ENCODE peak calls at places on chromosomes 7 and 10, in nine cellular contexts. T is HCT116, X is astrocyte, Y is fibroblast of lung, D is mesendoderm, H is neuronal stem cell, Z is neural progenitor cell, M is mammary epithelial cell, V is IMR-90. P is an unnamed sample.

GRCh38 chr7:30173058-30173897 is 38.5 kb downstream of the MTURN start:
- DNase-seq in M (peak), Y (peak), H (no peak), D (no peak), Z (peak), X (peak), V (peak), T (no peak), P (peak)

GRCh38 chr7:30264052-30264451 is 20.3 kb upstream of the ZNRF2 start:
- DNase-seq in X (no peak), Y (no peak), D (no peak), T (no peak), M (no peak), V (no peak), Z (no peak), H (no peak), P (no peak)

GRCh38 chr7:31028006-31028405 is 24.1 kb upstream of the ADCYAP1R1 start:
- DNase-seq in T (no peak), H (no peak), X (no peak), D (no peak), V (no peak), Y (no peak), M (no peak), Z (no peak), P (no peak)

GRCh38 chr7:127581716-127582115 is 3.7 kb downstream of the GCC1 start:
- DNase-seq in Z (no peak), H (no peak), V (no peak), M (no peak), Y (no peak), D (no peak), T (no peak), X (no peak), P (no peak)

GRCh38 chr7:44375236-44375699 is 49.9 kb upstream of the CAMK2B start:
- DNase-seq in X (no peak), Z (peak), M (no peak), H (no peak), V (no peak), T (no peak), D (peak), Y (no peak), P (no peak)

GRCh38 chr10:15585303-15585715 is 134.4 kb downstream of the ITGA8 start:
- DNase-seq in Y (peak), V (peak), D (peak), T (peak), M (peak), Z (peak), X (no peak), H (peak), P (no peak)

GRCh38 chr7:106346678-106347217 is 62.0 kb upstream of the NAMPT start:
- DNase-seq in D (no peak), T (peak), H (no peak), M (peak), Z (no peak), Y (peak), X (peak), V (peak), P (no peak)

GRCh38 chr7:2081526-2082356 is 151.0 kb downstream of the MAD1L1 start:
- DNase-seq in X (no peak), H (no peak), Z (no peak), V (no peak), D (no peak), Y (no peak), M (no peak), T (no peak), P (no peak)

GRCh38 chr7:82527831-82528230 is 84.3 kb upstream of the CACNA2D1 start:
- DNase-seq in T (no peak), H (no peak), M (peak), Z (no peak), X (peak), V (peak), Y (peak), D (no peak), P (no peak)

GRCh38 chr7:139893999-139894398 is 64.9 kb downstream of the TBXAS1 start:
- DNase-seq in D (no peak), H (no peak), V (no peak), Z (no peak), X (no peak), Y (no peak), T (no peak), M (no peak), P (no peak)

GRCh38 chr7:240887-241421 is 48.6 kb downstream of the FAM20C start:
- DNase-seq in D (peak), H (no peak), M (peak), T (no peak), X (no peak), V (no peak), Y (no peak), Z (peak), P (no peak)

GRCh38 chr7:80614911-80615310 is 23.5 kb upstream of the CD36 start:
- DNase-seq in Z (no peak), D (no peak), Y (peak), M (peak), T (no peak), V (peak), X (peak), H (no peak), P (no peak)

GRCh38 chr7:73454424-73454823 is 20.8 kb downstream of the FZD9 start:
- DNase-seq in V (peak), D (peak), H (no peak), M (no peak), Y (peak), X (no peak), Z (no peak), T (no peak), P (no peak)

DNA sequence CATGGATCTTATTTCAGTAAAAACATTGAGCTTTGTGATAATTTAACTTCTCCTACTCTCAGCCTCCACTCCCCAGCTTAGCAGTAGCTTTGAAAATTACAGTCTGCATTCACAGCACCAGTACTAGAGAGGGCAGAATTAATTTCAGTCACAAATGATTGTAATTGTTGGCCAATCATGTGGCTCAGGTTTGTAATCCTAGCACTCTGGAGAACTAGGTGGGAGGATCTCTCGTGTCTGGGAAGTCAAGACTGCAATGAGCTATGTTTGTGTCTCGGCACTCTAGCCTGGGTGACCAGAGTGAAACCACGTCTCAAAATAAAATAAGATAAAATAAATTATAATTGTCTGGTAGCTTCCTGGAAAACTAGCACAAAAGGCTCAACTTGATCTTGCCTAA is 620.9 kb downstream of the TNS3 start:
- DNase-seq in Y (no peak), X (peak), T (no peak), M (no peak), Z (no peak), D (no peak), V (no peak), H (no peak), P (no peak)
- H3K4me2 ChIP-seq in Y (no peak), X (no peak), T (no peak), M (no peak), Z (no peak), D (no peak), V (no peak), H (no peak), P (no peak)

GRCh38 chr10:32953277-32953927 is 4.6 kb downstream of the ITGB1 start:
- DNase-seq in X (no peak), D (no peak), Z (no peak), Y (no peak), V (no peak), M (peak), T (no peak), H (no peak), P (no peak)

GRCh38 chr10:32955299-32955772 is 2.7 kb downstream of the ITGB1 start:
- DNase-seq in M (no peak), D (no peak), Z (no peak), Y (no peak), T (no peak), X (no peak), V (no peak), H (no peak), P (no peak)

GRCh38 chr10:32955790-32956189 is 2.2 kb downstream of the ITGB1 start:
- DNase-seq in Y (no peak), M (no peak), V (no peak), X (no peak), H (no peak), D (no peak), Z (no peak), T (no peak), P (no peak)

GRCh38 chr10:32954080-32954479 is 4.0 kb downstream of the ITGB1 start:
- DNase-seq in D (no peak), X (no peak), T (no peak), V (no peak), H (no peak), Z (no peak), Y (no peak), M (no peak), P (no peak)

DNA sequence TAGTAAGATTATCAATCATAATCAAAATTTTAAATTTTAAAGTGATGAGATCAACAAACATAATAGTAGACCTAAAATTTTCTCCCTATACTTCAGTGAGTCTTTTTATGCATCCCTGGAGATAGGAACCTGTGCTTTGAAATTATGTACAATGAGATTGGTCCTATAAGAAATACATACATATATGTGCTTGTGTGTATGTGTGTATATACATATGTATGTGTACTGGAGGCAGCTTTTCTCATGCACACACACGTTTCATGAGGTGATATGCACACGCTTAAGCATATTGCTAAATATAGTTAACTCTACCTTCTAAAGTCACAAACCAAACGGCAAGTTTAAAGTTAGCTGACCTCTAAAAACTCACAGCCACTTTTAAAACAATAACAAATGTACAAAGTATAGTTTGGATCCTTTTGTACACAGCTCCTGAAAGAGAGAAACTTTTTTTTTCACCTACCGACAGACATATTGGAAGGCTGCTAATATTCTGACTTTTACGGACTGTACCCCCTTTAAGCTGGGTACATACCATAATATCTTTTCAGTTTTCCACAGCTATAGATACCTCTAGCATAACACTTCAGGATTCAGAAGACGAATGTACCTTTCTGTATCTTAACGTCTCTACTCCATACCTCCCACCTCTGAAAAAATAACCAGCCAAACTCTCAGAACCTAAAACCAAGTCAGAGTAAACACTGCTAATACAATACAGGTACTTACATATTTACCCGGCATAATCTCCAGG is 3.3 kb downstream of the ITGB1 start:
- DNase-seq in Z (no peak), M (peak), D (no peak), Y (no peak), V (no peak), T (no peak), H (no peak), X (no peak), P (no peak)
- H3K9ac ChIP-seq in Z (no peak), M (peak), D (peak), Y (peak), V (peak), T (peak), H (no peak), X (peak), P (peak)

GRCh38 chr7:46547044-46547443 is 626.0 kb upstream of the IGFBP3 start:
- DNase-seq in Z (no peak), X (no peak), T (no peak), D (no peak), H (no peak), Y (no peak), V (no peak), M (no peak), P (no peak)
- H3K4me2 ChIP-seq in Z (no peak), X (no peak), T (no peak), D (no peak), H (no peak), Y (no peak), V (no peak), M (no peak), P (peak)

GRCh38 chr10:50991496-50992355 is 82.6 kb upstream of the PRKG1 start:
- DNase-seq in T (no peak), Y (peak), M (no peak), V (peak), H (no peak), D (peak), X (no peak), Z (peak), P (no peak)
- H3K9ac ChIP-seq in T (peak), Y (peak), M (no peak), V (peak), H (peak), D (peak), X (peak), Z (no peak), P (peak)

GRCh38 chr10:559767-560047 is 129.8 kb downstream of the DIP2C start:
- DNase-seq in V (no peak), T (no peak), D (no peak), Y (no peak), M (no peak), X (no peak), Z (no peak), H (no peak), P (no peak)
- H3K4me2 ChIP-seq in V (no peak), T (no peak), D (no peak), Y (no peak), M (no peak), X (no peak), Z (no peak), H (no peak), P (no peak)

DNA sequence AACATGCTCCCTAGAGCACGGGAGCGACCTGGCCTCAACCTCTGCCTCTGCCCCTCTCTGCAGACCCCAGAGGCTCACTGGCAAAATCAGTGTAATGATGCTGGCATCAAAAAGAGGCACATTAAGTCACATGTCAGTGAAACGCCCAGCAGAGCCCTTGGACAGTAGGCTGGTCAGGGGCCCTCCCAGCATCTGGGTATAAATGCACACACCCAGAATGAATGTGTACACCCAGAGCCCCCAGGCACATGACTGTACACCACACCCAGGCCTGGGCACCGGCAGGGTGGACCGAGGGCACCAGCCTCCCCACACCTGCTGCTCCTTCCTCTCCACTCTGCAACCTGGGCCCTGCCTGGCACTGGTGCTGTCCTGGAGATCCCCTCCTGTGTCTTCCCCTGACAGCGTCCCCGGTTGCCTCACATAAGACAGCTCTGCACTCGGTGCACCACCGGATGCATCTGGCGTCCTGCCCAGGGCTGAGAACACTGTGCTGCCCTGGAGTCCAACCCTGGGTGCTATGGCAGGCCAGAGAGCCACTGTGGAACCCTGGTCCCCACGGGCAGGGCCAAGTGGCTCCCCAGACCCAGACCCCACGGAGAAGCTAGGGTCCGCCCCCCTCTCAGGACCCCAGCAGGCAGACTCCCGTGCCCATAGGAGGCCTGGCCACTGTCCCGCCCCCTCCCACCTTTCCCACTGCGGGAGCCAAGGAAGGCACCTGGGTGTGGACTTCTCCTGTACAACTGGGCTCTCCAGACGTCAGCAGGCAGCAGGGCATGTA is 6.7 kb downstream of the RASGEF1A start:
- DNase-seq in M (peak), Z (no peak), D (no peak), H (no peak), V (no peak), Y (no peak), X (no peak), T (no peak), P (no peak)
- H3K9ac ChIP-seq in M (no peak), Z (no peak), D (no peak), H (no peak), V (no peak), Y (no peak), X (no peak), T (no peak), P (no peak)

GRCh38 chr10:61438141-61438984 is 14.8 kb downstream of the TMEM26 start:
- DNase-seq in T (no peak), X (peak), Y (peak), M (peak), V (peak), Z (no peak), H (no peak), D (peak), P (no peak)
- H3K4me2 ChIP-seq in T (no peak), X (peak), Y (no peak), M (no peak), V (no peak), Z (no peak), H (no peak), D (no peak), P (no peak)

GRCh38 chr7:13921062-13921461 is 68.4 kb downstream of the ETV1 start:
- DNase-seq in T (no peak), Z (no peak), H (no peak), D (no peak), Y (peak), X (no peak), V (no peak), M (no peak), P (no peak)
- H3K9ac ChIP-seq in T (no peak), Z (no peak), H (no peak), D (no peak), Y (no peak), X (no peak), V (no peak), M (no peak), P (no peak)